ENCODE peak calls at places on chromosomes 11 and 22, in nine cellular contexts. Y is ecto neural progenitor cell; H is activated CD4-positive, alpha-beta T cell treated with anti-CD3 and anti-CD28 coated beads for 24 hours; X is NCI-H1092; C is stimulated activated CD8-positive, alpha-beta memory T cell treated with anti-CD3 and anti-CD28 coated beads, Interleukin-12 subunit alpha, Interleukin-12 subunit beta, amount 100 ng/mL, for 4 hours; E is stimulated activated CD4-positive, alpha-beta T cell treated with anti-CD3 and anti-CD28 coated beads, Interleukin-1b, Interleukin-23, amount 100 ng/mL, for 48 hours; V is body of pancreas; G is HS-27A; T is activated naive CD8-positive, alpha-beta T cell treated with anti-CD3 and anti-CD28 coated beads for 36 hours. Z is an unnamed sample.

GRCh38 chr11:117010808-117011540 is 87.3 kb downstream of the SIK3 start:
- DNase-seq in H (no peak), Y (no peak), X (no peak), C (no peak), G (peak; percentile 51), T (no peak), V (no peak), E (no peak), Z (no peak)

GRCh38 chr22:20436309-20437252 is 1.0 kb downstream of the SCARF2 start:
- DNase-seq in T (no peak), H (no peak), C (no peak), V (no peak), E (no peak), G (no peak), X (no peak), Y (peak; percentile 76), Z (peak; percentile 84)

GRCh38 chr11:129489254-129489653 is 113.6 kb downstream of the BARX2 start:
- DNase-seq in C (no peak), E (no peak), H (no peak), V (no peak), Y (no peak), X (no peak), G (no peak), T (no peak), Z (no peak)

GRCh38 chr22:46230262-46230901 is 19.7 kb downstream of the CDPF1 start:
- DNase-seq in V (no peak), X (no peak), H (no peak), G (no peak), C (no peak), T (no peak), E (no peak), Y (no peak), Z (no peak)

GRCh38 chr22:27896251-27896650 is 22.8 kb downstream of the PITPNB start:
- DNase-seq in Y (no peak), E (no peak), H (no peak), T (no peak), C (no peak), G (no peak), X (no peak), V (peak; percentile 25), Z (no peak)

GRCh38 chr22:30996462-30996861 is 27.4 kb downstream of the TUG1 start:
- DNase-seq in V (no peak), T (no peak), H (no peak), C (no peak), X (no peak), E (no peak), G (no peak), Y (no peak), Z (no peak)

GRCh38 chr11:91935120-91935519 is 289.5 kb upstream of the FAT3 start:
- DNase-seq in Y (no peak), G (no peak), T (no peak), V (no peak), X (no peak), H (no peak), E (no peak), C (no peak), Z (no peak)

GRCh38 chr22:46750861-46751260 is 11.6 kb upstream of the TBC1D22A start:
- DNase-seq in Y (no peak), X (no peak), H (no peak), G (no peak), C (no peak), T (no peak), V (no peak), E (no peak), Z (peak; percentile 94)

GRCh38 chr11:19795082-19795481 is 82.4 kb downstream of the NAV2 start:
- DNase-seq in C (no peak), E (no peak), V (no peak), T (no peak), G (no peak), H (no peak), Y (no peak), X (no peak), Z (no peak)

GRCh38 chr22:37749831-37750595 is 53.2 kb downstream of the TRIOBP start:
- DNase-seq in X (no peak), G (no peak), H (no peak), C (no peak), E (no peak), V (no peak), T (no peak), Y (no peak), Z (no peak)

GRCh38 chr11:3014314-3014938 is 22.3 kb upstream of the NAP1L4 start:
- DNase-seq in V (no peak), T (peak; percentile 74), G (no peak), Y (no peak), H (no peak), X (no peak), C (peak; percentile 37), E (peak; percentile 53), Z (peak; percentile 74)

GRCh38 chr22:33380789-33381530 is 322.8 kb upstream of the SYN3 start:
- DNase-seq in T (no peak), G (no peak), X (no peak), H (no peak), C (no peak), V (no peak), Y (no peak), E (no peak), Z (no peak)

GRCh38 chr11:75241036-75241905 is 697 bp downstream of the TPBGL start:
- DNase-seq in Y (peak; percentile 95), X (peak; percentile 83), C (peak; percentile 78), H (peak; percentile 79), V (peak; percentile 88), E (peak; percentile 83), T (peak; percentile 93), G (no peak), Z (peak; percentile 94)

GRCh38 chr11:109275931-109276330 is 146.1 kb upstream of the C11orf87 start:
- DNase-seq in X (no peak), T (no peak), V (no peak), Y (no peak), C (no peak), E (no peak), G (no peak), H (no peak), Z (no peak)

GRCh38 chr11:128776434-128777284 is 82.8 kb downstream of the FLI1 start:
- DNase-seq in X (no peak), T (peak; percentile 22), V (peak; percentile 72), Y (peak; percentile 79), G (no peak), C (no peak), H (no peak), E (peak; percentile 34), Z (peak; percentile 89)

GRCh38 chr11:76623171-76623883 is 47.2 kb downstream of the LRRC32 start:
- DNase-seq in Y (no peak), C (no peak), E (no peak), X (no peak), H (no peak), V (no peak), T (no peak), G (no peak), Z (no peak)

GRCh38 chr11:122392508-122392907 is 263.0 kb upstream of the UBASH3B start:
- DNase-seq in C (no peak), H (no peak), G (no peak), T (no peak), V (no peak), X (no peak), Y (no peak), E (no peak), Z (no peak)

GRCh38 chr22:19122752-19123492 is 710 bp upstream of the DGCR2 start:
- DNase-seq in G (no peak), H (no peak), E (no peak), T (no peak), Y (no peak), V (peak; percentile 52), C (no peak), X (no peak), Z (no peak)

GRCh38 chr11:65013130-65013691 is 749 bp upstream of the ARL2 start:
- DNase-seq in Y (no peak), V (peak; percentile 93), X (no peak), E (peak; percentile 92), G (no peak), T (peak; percentile 93), C (peak; percentile 79), H (peak; percentile 91), Z (peak; percentile 96)

GRCh38 chr11:61964941-61965282 is 2.5 kb downstream of the FTH1 start:
- DNase-seq in C (no peak), T (no peak), H (no peak), G (no peak), X (no peak), V (peak; percentile 2), E (no peak), Y (peak; percentile 11), Z (no peak)

GRCh38 chr11:71238285-71238875 is 14.0 kb downstream of the SHANK2 start:
- DNase-seq in T (no peak), G (no peak), C (no peak), H (no peak), V (no peak), Y (peak; percentile 43), X (no peak), E (no peak), Z (no peak)

GRCh38 chr11:72525466-72525865 is 91.1 kb upstream of the CLPB start:
- DNase-seq in G (no peak), E (no peak), C (no peak), H (no peak), V (no peak), T (no peak), X (no peak), Y (no peak), Z (no peak)

GRCh38 chr11:102179366-102179765 is 69.1 kb downstream of the YAP1 start:
- DNase-seq in H (no peak), E (no peak), V (no peak), G (no peak), X (no peak), Y (no peak), T (no peak), C (no peak), Z (no peak)

GRCh38 chr11:124285610-124286344 is 28.0 kb downstream of the OR8D1 start:
- DNase-seq in Y (no peak), G (peak; percentile 26), T (no peak), C (no peak), E (no peak), X (no peak), V (no peak), H (no peak), Z (no peak)

GRCh38 chr11:59754494-59754858 is 700 bp upstream of the STX3 start:
- DNase-seq in V (peak; percentile 34), C (no peak), G (no peak), T (peak; percentile 19), H (no peak), E (no peak), Y (peak; percentile 58), X (no peak), Z (no peak)

GRCh38 chr11:33172996-33173395 is 11.7 kb upstream of the CSTF3 start:
- DNase-seq in C (no peak), V (no peak), Y (no peak), T (no peak), G (no peak), H (no peak), E (no peak), X (no peak), Z (no peak)

GRCh38 chr22:25114369-25115362 is 85.0 kb upstream of the CRYBB3 start:
- DNase-seq in X (no peak), Y (no peak), T (no peak), V (no peak), G (no peak), E (no peak), H (no peak), C (no peak), Z (no peak)

GRCh38 chr22:39207141-39208012 is 37.4 kb downstream of the PDGFB start:
- DNase-seq in V (peak; percentile 93), E (no peak), C (no peak), Y (no peak), H (no peak), X (no peak), T (no peak), G (peak; percentile 35), Z (peak; percentile 54)

GRCh38 chr11:76823481-76824028 is 37.2 kb upstream of the ACER3 start:
- DNase-seq in G (peak; percentile 55), H (no peak), T (no peak), C (no peak), E (no peak), V (no peak), X (no peak), Y (peak; percentile 41), Z (no peak)

GRCh38 chr11:127624455-127624854 is 623.9 kb upstream of the KIRREL3 start:
- DNase-seq in T (no peak), Y (no peak), C (no peak), V (peak; percentile 12), H (no peak), G (no peak), X (no peak), E (no peak), Z (no peak)

GRCh38 chr22:23193420-23193819 is 13.1 kb downstream of the BCR start:
- DNase-seq in E (no peak), G (no peak), V (no peak), X (no peak), C (no peak), T (no peak), H (no peak), Y (no peak), Z (peak; percentile 17)